ENCODE peak calls at places on chromosomes 3 and 15, in six cellular contexts. O is upper lobe of left lung, Z is heart left ventricle, D is Peyer's patch, H is fibroblast of the aortic adventitia, B is GM12864. V is an unnamed sample.

GRCh38 chr3:34260991-34261365 is 462.5 kb downstream of the PDCD6IP start:
- DNase-seq in O (no peak), D (no peak), H (peak; percentile 4), Z (no peak), B (no peak), V (no peak)

GRCh38 chr15:36596915-36597314 is 17.5 kb downstream of the CDIN1 start:
- DNase-seq in H (no peak), D (no peak), B (no peak), Z (no peak), O (no peak), V (no peak)

GRCh38 chr3:178454714-178455113 is 81.5 kb upstream of the KCNMB2 start:
- DNase-seq in B (no peak), H (peak; percentile 47), Z (peak; percentile 80), O (no peak), D (no peak), V (peak; percentile 78)

GRCh38 chr3:42501321-42501680 is 1.1 kb upstream of the VIPR1 start:
- DNase-seq in Z (no peak), B (no peak), O (no peak), H (no peak), D (no peak), V (no peak)

GRCh38 chr15:41291065-41291631 is 41.2 kb downstream of the OIP5 start:
- DNase-seq in O (no peak), H (no peak), B (peak; percentile 70), Z (no peak), D (no peak), V (no peak)

GRCh38 chr15:40911139-40911538 is 16.9 kb downstream of the VPS18 start:
- DNase-seq in D (peak; percentile 40), Z (no peak), H (no peak), B (no peak), O (no peak), V (no peak)

GRCh38 chr15:34621675-34622074 is 38.2 kb upstream of the GOLGA8B start:
- DNase-seq in Z (no peak), B (no peak), O (no peak), D (no peak), H (peak; percentile 50), V (peak; percentile 48)

GRCh38 chr15:62928242-62928995 is 114.1 kb upstream of the TPM1 start:
- DNase-seq in Z (peak; percentile 47), D (no peak), B (no peak), H (peak; percentile 98), O (no peak), V (peak; percentile 93)

GRCh38 chr15:68821898-68822380 is 1.2 kb upstream of the ANP32A start:
- DNase-seq in H (peak; percentile 10), D (no peak), Z (no peak), O (no peak), B (no peak), V (peak; percentile 11)

GRCh38 chr3:154122096-154122911 is 1.1 kb downstream of the ARHGEF26 start:
- DNase-seq in O (peak; percentile 83), B (no peak), Z (peak; percentile 14), H (no peak), D (peak; percentile 51), V (no peak)

GRCh38 chr3:64361962-64362735 is 136.9 kb upstream of the PRICKLE2 start:
- DNase-seq in D (no peak), B (no peak), H (no peak), O (no peak), Z (no peak), V (peak; percentile 33)

GRCh38 chr3:42247576-42248027 is 18.4 kb downstream of the CCK start:
- DNase-seq in D (no peak), B (peak; percentile 26), O (no peak), H (peak; percentile 73), Z (no peak), V (peak; percentile 60)

GRCh38 chr15:99412626-99413025 is 153.2 kb upstream of the MEF2A start:
- DNase-seq in Z (no peak), D (no peak), B (no peak), H (no peak), O (no peak), V (no peak)

GRCh38 chr3:187963003-187963676 is 190.8 kb upstream of the LPP start:
- DNase-seq in D (no peak), B (no peak), H (no peak), Z (no peak), O (no peak), V (no peak)

GRCh38 chr15:94743668-94744067 is 512.3 kb downstream of the MCTP2 start:
- DNase-seq in H (no peak), Z (no peak), O (no peak), B (no peak), D (no peak), V (no peak)

GRCh38 chr3:43171770-43172169 is 65.9 kb upstream of the POMGNT2 start:
- DNase-seq in B (no peak), D (no peak), H (peak; percentile 16), Z (no peak), O (no peak), V (peak; percentile 34)

GRCh38 chr3:53337167-53337940 is 10.0 kb downstream of the DCP1A start:
- DNase-seq in Z (no peak), B (no peak), O (no peak), H (peak; percentile 70), D (no peak), V (no peak)

GRCh38 chr15:32669870-32670623 is 28.5 kb downstream of the SCG5 start:
- DNase-seq in H (peak; percentile 96), D (no peak), B (no peak), Z (no peak), O (no peak), V (peak; percentile 90)
- H3K4me3 ChIP-seq in H (peak overlapping the region; percentile 26), D (no peak overlapping the region), B (no peak overlapping the region), Z (no peak overlapping the region), O (no peak overlapping the region), V (no peak overlapping the region)

GRCh38 chr3:45035441-45036301 is 9.6 kb downstream of the CLEC3B start:
- DNase-seq in D (peak; percentile 59), H (peak; percentile 38), B (no peak), Z (peak; percentile 32), O (peak; percentile 88), V (peak; percentile 34)
- TF ChIP-seq CTCF in D (no peak), H (no peak), B (no peak), Z (no peak), O (no peak), V (no peak)

GRCh38 chr3:15520804-15521572 is 518 bp downstream of the COLQ start:
- DNase-seq in H (no peak), D (no peak), B (no peak), Z (no peak), O (peak; percentile 20), V (no peak)
- H3K4me3 ChIP-seq in H (no peak overlapping the region), D (no peak overlapping the region), B (no peak overlapping the region), Z (peak overlapping the region; percentile 46), O (no peak overlapping the region), V (no peak overlapping the region)

GRCh38 chr3:32335365-32336122 is 56.1 kb upstream of the CMTM7 start:
- DNase-seq in Z (no peak), O (peak; percentile 13), H (no peak), B (no peak), D (no peak), V (no peak)

GRCh38 chr3:32336123-32336518 is 55.5 kb upstream of the CMTM7 start:
- DNase-seq in O (no peak), B (no peak), Z (no peak), H (no peak), D (no peak), V (no peak)

GRCh38 chr3:32337501-32337900 is 54.2 kb upstream of the CMTM7 start:
- DNase-seq in D (no peak), B (no peak), O (no peak), H (no peak), Z (no peak), V (no peak)

GRCh38 chr3:32340039-32340438 is 51.6 kb upstream of the CMTM7 start:
- DNase-seq in B (peak; percentile 1), H (peak; percentile 56), O (no peak), Z (no peak), D (no peak), V (peak; percentile 59)

GRCh38 chr3:32340639-32341365 is 50.9 kb upstream of the CMTM7 start:
- DNase-seq in Z (no peak), D (no peak), B (no peak), O (no peak), H (no peak), V (no peak)
- TF ChIP-seq CTCF in Z (no peak), D (no peak), B (no peak), O (no peak), H (peak; percentile 9), V (no peak)

GRCh38 chr15:82398785-82399184 is 30.8 kb upstream of the GOLGA6L9 start:
- DNase-seq in D (no peak), Z (no peak), H (no peak), O (no peak), B (no peak), V (no peak)
- H3K4me3 ChIP-seq in D (no peak overlapping the region), Z (no peak overlapping the region), H (no peak overlapping the region), O (no peak overlapping the region), B (no peak overlapping the region), V (no peak overlapping the region)

DNA sequence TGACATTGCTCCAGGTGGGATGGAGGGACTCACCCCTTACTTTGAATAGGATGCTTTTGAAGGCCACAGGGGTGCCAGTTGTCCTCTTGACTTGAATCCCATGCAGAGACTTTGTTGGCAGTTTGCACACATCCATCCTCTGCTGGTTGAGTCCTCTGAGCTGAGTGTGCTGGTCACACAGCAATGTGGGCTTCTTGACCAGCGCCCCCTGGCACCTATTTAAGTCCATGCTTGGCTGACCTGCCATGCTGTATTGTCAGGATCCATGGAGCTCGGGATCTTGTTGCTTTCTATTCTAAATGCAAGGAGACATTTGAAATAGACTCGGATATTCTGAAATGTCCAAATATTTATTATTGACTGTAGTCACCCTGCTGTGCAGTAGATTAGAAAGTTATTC is 19.8 kb downstream of the RAB7A start:
- DNase-seq in B (no peak), D (no peak), O (no peak), Z (no peak), H (no peak), V (no peak)
- TF ChIP-seq CTCF in B (no peak), D (no peak), O (no peak), Z (no peak), H (no peak), V (no peak)

DNA sequence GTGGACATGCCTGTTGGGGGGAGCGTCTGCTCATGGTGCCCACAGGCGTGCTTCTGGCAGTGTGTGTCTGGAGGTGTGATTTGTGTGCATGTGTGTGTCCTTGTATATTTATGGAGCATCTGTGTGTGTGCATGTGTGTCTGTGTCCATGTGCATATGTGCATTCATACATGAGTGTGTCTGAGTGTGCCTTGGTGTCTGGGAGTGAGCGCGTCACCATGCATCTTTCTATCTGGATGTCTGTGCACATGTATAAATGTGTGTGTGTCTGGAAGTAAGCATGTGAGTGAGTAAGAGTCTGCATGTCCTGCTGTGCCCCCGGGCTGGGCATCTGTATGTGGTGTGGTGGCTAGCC is 58.1 kb upstream of the PRR23E start:
- DNase-seq in Z (no peak), B (no peak), D (peak; percentile 37), H (no peak), O (no peak), V (no peak)
- H3K4me3 ChIP-seq in Z (peak overlapping the region; percentile 43), B (no peak overlapping the region), D (no peak overlapping the region), H (no peak overlapping the region), O (peak overlapping the region; percentile 9), V (no peak overlapping the region)